ENCODE peak calls at places on chromosomes 3 and 15, in eight cellular contexts. D is transverse colon, J is kidney, C is PC-9, K is NB4, M is uterus, S is WERI-Rb-1, H is tibial artery. L is an unnamed sample.

GRCh38 chr3:184620799-184621119 is 59.2 kb downstream of the EPHB3 start:
- DNase-seq in D (no peak), J (no peak), C (no peak), K (peak), M (no peak), S (no peak), H (no peak), L (no peak)

GRCh38 chr3:9937839-9938238 is 4.2 kb downstream of the CRELD1 start:
- DNase-seq in D (no peak), J (no peak), C (no peak), K (no peak), M (no peak), S (no peak), H (no peak), L (no peak)

GRCh38 chr3:106957021-106957420 is 420.2 kb upstream of the CCDC54 start:
- DNase-seq in D (no peak), J (no peak), C (no peak), K (no peak), M (no peak), S (no peak), H (no peak), L (no peak)

GRCh38 chr3:151329368-151329767 is at the start of gene P2RY13:
- DNase-seq in D (no peak), J (no peak), C (no peak), K (no peak), M (no peak), S (no peak), H (no peak), L (no peak)

GRCh38 chr3:150303776-150304175 is 104.3 kb upstream of the TSC22D2 start:
- DNase-seq in D (no peak), J (no peak), C (no peak), K (peak), M (no peak), S (peak), H (no peak), L (no peak)

GRCh38 chr15:33565099-33565498 is 254.3 kb downstream of the RYR3 start:
- DNase-seq in D (no peak), J (no peak), C (peak), K (no peak), M (no peak), S (no peak), H (no peak), L (no peak)

GRCh38 chr15:77671274-77672056 is 38.8 kb upstream of the LINGO1 start:
- DNase-seq in D (no peak), J (no peak), C (no peak), K (no peak), M (no peak), S (no peak), H (no peak), L (no peak)

GRCh38 chr3:79767953-79768282 is at the start of gene ROBO1:
- DNase-seq in D (no peak), J (no peak), C (no peak), K (no peak), M (no peak), S (no peak), H (no peak), L (no peak)

GRCh38 chr3:196397941-196398340 is 34.3 kb downstream of the UBXN7 start:
- DNase-seq in D (no peak), J (no peak), C (no peak), K (no peak), M (no peak), S (no peak), H (no peak), L (no peak)

GRCh38 chr3:172152869-172153268 is 113.5 kb downstream of the FNDC3B start:
- DNase-seq in D (no peak), J (no peak), C (peak), K (no peak), M (no peak), S (no peak), H (no peak), L (no peak)

GRCh38 chr3:185717627-185718330 is 107.1 kb downstream of the IGF2BP2 start:
- DNase-seq in D (no peak), J (no peak), C (no peak), K (no peak), M (no peak), S (no peak), H (no peak), L (no peak)

GRCh38 chr3:72100062-72100511 is 315.1 kb upstream of the PROK2 start:
- DNase-seq in D (no peak), J (peak), C (no peak), K (peak), M (peak), S (peak), H (no peak), L (no peak)

GRCh38 chr15:73683624-73684536 is at the start of gene CD276:
- DNase-seq in D (peak), J (peak), C (peak), K (peak), M (peak), S (peak), H (peak), L (peak)

DNA sequence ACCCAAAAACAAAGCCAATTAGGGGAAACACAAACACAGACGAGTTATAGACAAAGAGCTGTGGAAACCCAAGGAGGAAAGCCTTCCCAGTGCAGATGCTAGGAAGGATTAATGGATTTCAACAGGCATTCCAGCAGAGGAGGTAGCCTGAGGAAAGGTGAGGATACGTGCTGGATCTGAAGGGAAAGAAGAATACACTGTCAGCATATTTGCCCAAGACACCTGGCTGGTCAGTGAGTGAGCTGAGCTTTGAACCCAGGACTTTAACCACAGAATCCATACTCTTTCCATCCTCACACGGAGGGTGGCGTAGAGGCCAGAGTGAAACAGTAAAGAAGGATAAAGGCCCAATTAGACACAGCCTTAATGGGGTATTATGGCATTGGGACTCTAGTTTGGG is 9.1 kb upstream of the BFSP2 start:
- DNase-seq in D (no peak), J (no peak), C (no peak), K (no peak), M (no peak), S (no peak), H (no peak), L (no peak)
- TF ChIP-seq CTCF in D (no peak), J (no peak), C (no peak), K (no peak), M (no peak), S (no peak), H (no peak), L (no peak)

DNA sequence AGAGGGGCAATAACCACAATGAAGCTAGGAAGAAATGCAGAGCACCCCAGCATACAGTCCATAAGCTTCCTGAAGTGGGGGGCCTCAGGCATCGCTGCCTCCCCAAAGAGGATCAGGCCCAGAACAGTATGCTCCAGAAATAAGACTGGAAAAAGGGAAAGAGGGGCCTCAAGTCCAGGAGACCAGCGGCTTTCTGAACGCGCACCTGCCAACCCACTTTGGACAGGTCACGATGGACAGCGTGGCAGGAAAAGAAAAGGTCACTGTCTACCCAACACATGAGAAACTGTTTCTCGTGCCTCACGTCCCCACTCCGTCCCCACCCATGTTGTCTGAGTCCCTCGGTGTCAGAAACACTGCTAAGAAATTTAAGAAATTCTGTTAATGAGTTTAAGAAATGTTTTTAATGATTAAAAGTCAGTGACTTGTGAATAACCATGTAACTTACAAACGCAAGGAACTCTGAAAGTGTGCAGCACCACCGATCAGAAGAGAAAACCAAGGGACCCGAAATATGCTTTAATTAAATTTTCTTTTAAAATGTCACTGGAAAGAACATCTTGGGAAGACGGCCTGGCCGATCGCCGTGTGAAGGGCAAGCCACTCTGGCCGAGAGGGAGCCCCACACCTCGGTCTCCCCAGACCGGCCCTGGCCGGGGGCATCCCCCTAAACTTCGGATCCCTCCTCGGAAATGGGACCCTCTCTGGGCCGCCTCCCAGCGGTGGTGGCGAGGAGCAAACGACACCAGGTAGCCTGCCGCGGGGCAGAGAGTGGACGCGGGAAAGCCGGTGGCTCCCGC is 1.7 kb upstream of the PPARG start:
- DNase-seq in D (peak), J (peak), C (peak), K (peak), M (peak), S (peak), H (no peak), L (no peak)
- H3K4me3 ChIP-seq in D (peak), J (peak), C (peak), K (peak), M (peak), S (peak), H (peak), L (peak)

DNA sequence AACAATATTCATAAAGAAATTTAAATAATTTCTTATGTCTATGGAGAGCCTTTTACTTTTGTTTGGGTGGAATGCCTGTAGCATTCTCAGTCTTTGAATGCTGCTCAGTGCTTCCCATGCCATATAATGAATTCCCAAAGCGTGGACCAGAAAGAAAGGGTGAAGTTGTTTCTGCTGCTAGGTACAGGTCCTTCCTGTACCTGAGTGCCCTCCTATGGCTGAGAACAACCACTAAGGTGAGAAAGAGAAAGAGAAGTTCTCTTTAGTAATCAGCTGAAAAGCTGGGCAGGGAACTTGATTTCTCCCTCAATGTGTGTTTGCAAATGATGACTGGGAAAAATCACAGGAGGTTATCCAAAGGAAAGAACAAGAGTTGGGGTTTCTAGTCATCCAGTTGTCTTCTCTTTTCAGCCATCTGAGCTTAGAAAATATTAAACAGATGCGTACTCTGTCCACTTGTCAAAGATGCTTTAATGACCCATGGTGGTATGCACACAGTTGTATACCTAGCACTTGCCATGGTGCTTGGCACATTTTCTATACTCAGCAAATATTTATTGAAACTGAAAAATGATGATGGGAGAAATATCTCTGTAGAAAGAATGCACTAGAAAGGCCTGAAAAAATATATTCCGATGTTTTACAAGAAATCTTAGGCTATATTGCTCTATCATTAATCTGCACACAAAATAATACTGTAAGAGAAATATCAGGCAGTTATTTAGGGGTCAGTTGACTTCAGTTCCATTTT is 404.7 kb downstream of the TIGIT start:
- DNase-seq in D (no peak), J (no peak), C (no peak), K (no peak), M (no peak), S (no peak), H (no peak), L (no peak)
- TF ChIP-seq CTCF in D (no peak), J (no peak), C (no peak), K (no peak), M (no peak), S (no peak), H (no peak), L (no peak)

GRCh38 chr3:73718326-73719110 is 93.8 kb upstream of the PDZRN3 start:
- DNase-seq in D (no peak), J (no peak), C (no peak), K (no peak), M (no peak), S (no peak), H (no peak), L (no peak)
- H3K4me3 ChIP-seq in D (no peak), J (no peak), C (no peak), K (no peak), M (no peak), S (no peak), H (no peak), L (no peak)

GRCh38 chr3:140205598-140205997 is 270.6 kb downstream of the CLSTN2 start:
- DNase-seq in D (no peak), J (no peak), C (no peak), K (no peak), M (no peak), S (no peak), H (no peak), L (no peak)

GRCh38 chr3:140207541-140207940 is 272.6 kb downstream of the CLSTN2 start:
- DNase-seq in D (no peak), J (no peak), C (no peak), K (no peak), M (no peak), S (no peak), H (no peak), L (no peak)

GRCh38 chr3:140204271-140204984 is 269.4 kb downstream of the CLSTN2 start:
- DNase-seq in D (no peak), J (no peak), C (no peak), K (no peak), M (no peak), S (no peak), H (no peak), L (no peak)

GRCh38 chr3:140203510-140203909 is 268.5 kb downstream of the CLSTN2 start:
- DNase-seq in D (no peak), J (no peak), C (no peak), K (no peak), M (no peak), S (no peak), H (no peak), L (no peak)

GRCh38 chr3:140206196-140207040 is 271.4 kb downstream of the CLSTN2 start:
- DNase-seq in D (no peak), J (no peak), C (peak), K (peak), M (no peak), S (no peak), H (no peak), L (no peak)
- TF ChIP-seq CTCF in D (no peak), J (no peak), C (peak), K (no peak), M (no peak), S (peak), H (no peak), L (no peak)

GRCh38 chr15:80697316-80697715 is 2.2 kb downstream of the ABHD17C start:
- DNase-seq in D (peak), J (no peak), C (no peak), K (no peak), M (no peak), S (no peak), H (no peak), L (no peak)
- H3K4me3 ChIP-seq in D (peak), J (no peak), C (peak), K (no peak), M (no peak), S (no peak), H (peak), L (no peak)

GRCh38 chr15:59647085-59647484 is 10.2 kb downstream of the GTF2A2 start:
- DNase-seq in D (no peak), J (no peak), C (no peak), K (no peak), M (no peak), S (no peak), H (no peak), L (no peak)

GRCh38 chr15:59644757-59645156 is 12.6 kb downstream of the GTF2A2 start:
- DNase-seq in D (no peak), J (no peak), C (no peak), K (no peak), M (no peak), S (no peak), H (no peak), L (no peak)

GRCh38 chr15:59646271-59646670 is 11.0 kb downstream of the GTF2A2 start:
- DNase-seq in D (no peak), J (no peak), C (no peak), K (no peak), M (no peak), S (no peak), H (no peak), L (no peak)

DNA sequence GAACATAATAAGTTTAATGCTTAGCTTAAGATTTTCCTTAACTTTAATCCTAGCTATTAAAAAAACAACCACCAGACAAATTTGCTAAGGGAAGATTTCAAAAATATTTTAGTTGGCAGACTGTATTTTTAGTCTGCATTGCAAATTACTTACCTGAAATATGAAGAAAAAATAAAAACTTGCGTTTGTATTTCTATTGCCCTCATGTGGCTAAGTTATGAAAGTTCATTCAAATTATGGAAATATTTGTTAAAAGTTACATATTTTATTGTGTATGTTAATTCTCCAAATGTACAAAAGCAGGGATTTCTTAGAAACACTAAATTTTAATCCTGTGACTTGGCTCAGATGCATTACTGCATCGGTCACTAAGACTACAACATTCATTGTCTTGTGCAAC is 15.0 kb downstream of the GTF2A2 start:
- DNase-seq in D (no peak), J (no peak), C (no peak), K (no peak), M (no peak), S (no peak), H (no peak), L (no peak)
- TF ChIP-seq CTCF in D (no peak), J (no peak), C (peak), K (no peak), M (no peak), S (no peak), H (no peak), L (no peak)

DNA sequence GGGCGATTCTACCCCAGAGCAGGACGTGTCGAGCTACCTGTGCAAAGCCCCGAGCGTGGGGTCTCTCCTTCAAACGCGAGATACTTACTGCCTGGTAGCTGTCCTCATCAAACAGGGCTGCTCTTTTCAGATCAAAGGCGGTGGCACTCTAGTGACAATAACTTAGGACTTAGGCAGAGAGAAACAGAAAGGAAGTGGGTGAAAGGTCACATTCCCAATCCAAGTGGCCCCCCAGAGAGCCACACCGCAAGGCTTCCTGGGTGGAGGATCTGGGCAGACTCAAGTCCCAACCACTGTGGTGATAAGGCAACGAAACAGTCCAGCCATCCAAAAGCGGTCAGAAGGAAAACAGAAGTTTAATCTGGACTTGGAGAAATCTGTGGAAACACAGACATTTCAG is 227.2 kb downstream of the ADAMTS17 start:
- DNase-seq in D (no peak), J (no peak), C (peak), K (no peak), M (no peak), S (no peak), H (no peak), L (no peak)
- H3K4me3 ChIP-seq in D (no peak), J (no peak), C (no peak), K (no peak), M (peak), S (no peak), H (peak), L (peak)

GRCh38 chr3:64440498-64440897 is 215.2 kb upstream of the PRICKLE2 start:
- DNase-seq in D (no peak), J (no peak), C (peak), K (no peak), M (peak), S (no peak), H (no peak), L (no peak)
- TF ChIP-seq CTCF in D (no peak), J (no peak), C (no peak), K (no peak), M (no peak), S (no peak), H (no peak), L (no peak)

DNA sequence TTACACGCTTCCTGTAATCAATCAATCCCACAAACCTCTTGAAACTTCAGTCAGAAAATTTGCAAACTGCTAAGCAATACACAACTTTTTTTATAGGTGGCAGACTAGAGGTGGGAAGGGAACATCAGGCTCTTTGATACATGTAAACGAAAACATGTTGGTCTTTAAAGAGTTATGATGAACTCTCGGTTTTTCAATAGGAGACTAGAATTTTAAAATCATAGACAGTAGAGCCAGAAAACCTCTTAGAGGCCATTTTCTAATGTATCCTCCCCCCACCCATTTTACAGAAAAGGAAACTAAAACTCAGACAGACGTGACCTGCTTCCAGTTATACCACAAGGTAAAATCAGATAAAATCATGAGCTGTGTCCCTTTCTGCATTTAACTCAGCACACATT is 179.1 kb upstream of the LPP start:
- DNase-seq in D (no peak), J (no peak), C (no peak), K (no peak), M (no peak), S (no peak), H (no peak), L (no peak)
- H3K4me3 ChIP-seq in D (no peak), J (no peak), C (no peak), K (no peak), M (no peak), S (no peak), H (no peak), L (no peak)